ENCODE peak calls at places on chromosomes 1 and 21, in four cellular contexts. P, A, H and Q are unnamed samples.

GRCh38 chr21:37237346-37237745 is 29.8 kb downstream of the VPS26C start:
- DNase-seq in P (no peak), A (no peak), H (no peak), Q (no peak)

GRCh38 chr1:246526915-246527314 is 19.8 kb upstream of the SMYD3 start:
- DNase-seq in P (no peak), A (no peak), H (no peak), Q (no peak)

GRCh38 chr1:59569198-59569597 is 245.6 kb upstream of the HOOK1 start:
- DNase-seq in P (no peak), A (no peak), H (no peak), Q (no peak)

GRCh38 chr1:210360852-210361477 is 32.3 kb downstream of the HHAT start:
- DNase-seq in P (peak), A (peak), H (no peak), Q (peak)

GRCh38 chr21:32994305-32994704 is 31.4 kb upstream of the OLIG2 start:
- DNase-seq in P (peak), A (peak), H (no peak), Q (peak)

GRCh38 chr21:45209046-45209445 is 78.6 kb downstream of the POFUT2 start:
- DNase-seq in P (peak), A (peak), H (peak), Q (no peak)

GRCh38 chr21:39736716-39737115 is 8.3 kb upstream of the IGSF5 start:
- DNase-seq in P (no peak), A (no peak), H (no peak), Q (no peak)

GRCh38 chr1:205013683-205014367 is 29.2 kb upstream of the CNTN2 start:
- DNase-seq in P (no peak), A (no peak), H (no peak), Q (peak)

GRCh38 chr21:42313501-42313969 is 1.7 kb downstream of the TFF3 start:
- DNase-seq in P (no peak), A (no peak), H (no peak), Q (peak)

GRCh38 chr1:221437924-221438323 is 304.0 kb downstream of the DUSP10 start:
- DNase-seq in P (peak), A (no peak), H (no peak), Q (peak)

GRCh38 chr21:45909238-45909785 is 72.3 kb upstream of the COL6A1 start:
- DNase-seq in P (no peak), A (no peak), H (no peak), Q (no peak)

GRCh38 chr1:150931773-150932172 is 5.6 kb downstream of the SETDB1 start:
- DNase-seq in P (peak), A (no peak), H (no peak), Q (no peak)

GRCh38 chr1:13523780-13524477 is 10.1 kb upstream of the LRRC38 start:
- DNase-seq in P (peak), A (no peak), H (no peak), Q (no peak)

GRCh38 chr1:20992327-20993056 is 184.2 kb downstream of the EIF4G3 start:
- DNase-seq in P (peak), A (peak), H (no peak), Q (no peak)

GRCh38 chr1:151130837-151131586 is 15.4 kb downstream of the SEMA6C start:
- DNase-seq in P (no peak), A (peak), H (no peak), Q (no peak)

GRCh38 chr1:208101661-208102431 is 142.3 kb downstream of the PLXNA2 start:
- DNase-seq in P (no peak), A (no peak), H (no peak), Q (peak)

GRCh38 chr1:2049517-2050481 is at the start of gene PRKCZ:
- DNase-seq in P (no peak), A (no peak), H (no peak), Q (peak)

GRCh38 chr21:24375201-24375600 is 1232.1 kb downstream of the MRPL39 start:
- DNase-seq in P (no peak), A (no peak), H (no peak), Q (no peak)

GRCh38 chr1:159089184-159089791 is 12.7 kb upstream of the AIM2 start:
- DNase-seq in P (no peak), A (no peak), H (no peak), Q (peak)

GRCh38 chr1:223189903-223190724 is 47.1 kb upstream of the TLR5 start:
- DNase-seq in P (peak), A (no peak), H (no peak), Q (peak)

GRCh38 chr21:46100426-46100825 is 2.5 kb downstream of the COL6A2 start:
- DNase-seq in P (peak), A (peak), H (no peak), Q (peak)

GRCh38 chr1:61638296-61638695 is 86.6 kb downstream of the TM2D1 start:
- DNase-seq in P (no peak), A (peak), H (no peak), Q (no peak)

GRCh38 chr1:150973826-150974579 is 632 bp downstream of the CERS2 start:
- DNase-seq in P (peak), A (no peak), H (no peak), Q (peak)

GRCh38 chr1:220879090-220879508 is at the start of gene HLX:
- DNase-seq in P (peak), A (peak), H (peak), Q (peak)

GRCh38 chr1:42822833-42823392 is 5.7 kb upstream of the SVBP start:
- DNase-seq in P (peak), A (peak), H (no peak), Q (no peak)

GRCh38 chr1:202577381-202577780 is 132.9 kb downstream of the SYT2 start:
- DNase-seq in P (no peak), A (no peak), H (no peak), Q (peak)

GRCh38 chr1:228655796-228656394 is 79.4 kb upstream of the RHOU start:
- DNase-seq in P (no peak), A (no peak), H (no peak), Q (no peak)

GRCh38 chr1:52632732-52633290 is at the start of gene SHISAL2A:
- DNase-seq in P (no peak), A (no peak), H (no peak), Q (peak)

GRCh38 chr1:119347858-119348257 is 20.7 kb upstream of the HAO2 start:
- DNase-seq in P (peak), A (no peak), H (no peak), Q (peak)

GRCh38 chr1:5950994-5951749 is 41.1 kb downstream of the NPHP4 start:
- DNase-seq in P (no peak), A (no peak), H (no peak), Q (no peak)

GRCh38 chr1:206595581-206596318 is 16.5 kb downstream of the EIF2D start:
- DNase-seq in P (no peak), A (no peak), H (no peak), Q (no peak)

GRCh38 chr1:78291443-78291842 is 199.3 kb upstream of the PTGFR start:
- DNase-seq in P (no peak), A (no peak), H (no peak), Q (no peak)

GRCh38 chr1:183605904-183606303 is 15.6 kb upstream of the NCF2 start:
- DNase-seq in P (no peak), A (no peak), H (no peak), Q (no peak)

GRCh38 chr1:4726620-4727341 is 72.4 kb downstream of the AJAP1 start:
- DNase-seq in P (peak), A (no peak), H (no peak), Q (peak)

GRCh38 chr1:32892368-32893197 is 6.3 kb downstream of the HPCA start:
- DNase-seq in P (peak), A (no peak), H (no peak), Q (peak)